ENCODE peak calls at places on chromosomes 3 and 15, in ten cellular contexts. T is cardiac fibroblast, H is GM10248, K is natural killer cell, P is A549, E is RWPE1, G is brain microvascular endothelial cell, S is tibial nerve, Q is AG04450, A is testis. M is an unnamed sample.

GRCh38 chr3:128867200-128868125 is 12.0 kb upstream of the ACAD9 start:
- DNase-seq in S (no peak), K (no peak), E (no peak), H (no peak), P (no peak), Q (no peak), T (no peak), G (no peak), A (no peak), M (peak)

GRCh38 chr3:73604491-73604890 is 20.2 kb downstream of the PDZRN3 start:
- DNase-seq in S (no peak), K (no peak), G (no peak), T (peak), E (no peak), P (no peak), Q (no peak), A (no peak), H (no peak), M (no peak)

GRCh38 chr3:115624029-115624645 is 827 bp downstream of the GAP43 start:
- DNase-seq in S (no peak), Q (no peak), P (no peak), T (no peak), K (no peak), H (no peak), G (no peak), A (no peak), E (no peak), M (no peak)

GRCh38 chr15:93043621-93044300 is 45.2 kb downstream of the RGMA start:
- DNase-seq in S (no peak), P (no peak), K (no peak), Q (no peak), G (no peak), E (no peak), H (no peak), A (no peak), T (no peak), M (peak)

GRCh38 chr3:128863560-128863959 is 15.9 kb upstream of the ACAD9 start:
- DNase-seq in E (no peak), A (peak), H (peak), P (no peak), S (no peak), T (no peak), K (no peak), Q (no peak), G (no peak), M (peak)

GRCh38 chr3:197302696-197303341 is 4.4 kb upstream of the DLG1 start:
- DNase-seq in K (no peak), Q (no peak), T (peak), E (no peak), G (peak), P (no peak), S (no peak), A (no peak), H (no peak), M (peak)

GRCh38 chr3:24646790-24647189 is 152.1 kb upstream of the THRB start:
- DNase-seq in H (no peak), P (no peak), K (no peak), A (no peak), G (no peak), S (no peak), T (no peak), E (no peak), Q (no peak), M (no peak)

GRCh38 chr3:73552700-73553099 is 72.0 kb downstream of the PDZRN3 start:
- DNase-seq in G (peak), H (no peak), A (no peak), Q (peak), E (no peak), T (no peak), P (no peak), S (no peak), K (no peak), M (no peak)

GRCh38 chr3:14418670-14419250 is 16.4 kb downstream of the SLC6A6 start:
- DNase-seq in E (no peak), Q (no peak), S (no peak), A (no peak), G (no peak), T (no peak), P (no peak), H (no peak), K (no peak), M (peak)

GRCh38 chr3:25663324-25664065 is 1.2 kb downstream of the TOP2B start:
- DNase-seq in G (no peak), H (peak), K (no peak), Q (no peak), T (no peak), A (peak), S (no peak), P (peak), E (no peak), M (peak)

GRCh38 chr15:37933685-37934084 is 755 bp upstream of the TMCO5A start:
- DNase-seq in S (no peak), H (no peak), E (no peak), A (no peak), P (no peak), T (peak), K (no peak), Q (peak), G (peak), M (no peak)

GRCh38 chr15:48414015-48414414 is 82.8 kb downstream of the DUT start:
- DNase-seq in P (no peak), S (no peak), T (peak), K (no peak), E (no peak), H (no peak), Q (no peak), A (no peak), G (no peak), M (no peak)

GRCh38 chr3:99753268-99753975 is 64.2 kb upstream of the CMSS1 start:
- DNase-seq in P (peak), T (peak), K (no peak), E (peak), G (peak), H (peak), Q (peak), S (no peak), A (peak), M (peak)

GRCh38 chr15:100266166-100266565 is 75.6 kb downstream of the ADAMTS17 start:
- DNase-seq in S (no peak), K (no peak), E (no peak), H (no peak), A (no peak), Q (no peak), G (no peak), P (no peak), T (no peak), M (no peak)

GRCh38 chr3:29381595-29381994 is 100.7 kb downstream of the RBMS3 start:
- DNase-seq in S (no peak), P (no peak), A (no peak), H (no peak), K (no peak), Q (no peak), E (no peak), G (peak), T (peak), M (no peak)

GRCh38 chr3:141430326-141430725 is 56.5 kb upstream of the RASA2 start:
- DNase-seq in Q (no peak), K (no peak), H (no peak), T (no peak), E (no peak), A (no peak), S (no peak), P (no peak), G (no peak), M (no peak)

GRCh38 chr3:99128740-99129505 is 227.4 kb upstream of the DCBLD2 start:
- DNase-seq in S (no peak), K (no peak), G (peak), T (peak), E (peak), P (no peak), A (no peak), Q (peak), H (no peak), M (no peak)

GRCh38 chr3:124288996-124289395 is 297.1 kb upstream of the ROPN1 start:
- DNase-seq in Q (no peak), H (no peak), E (no peak), K (no peak), A (no peak), P (no peak), S (no peak), T (no peak), G (no peak), M (no peak)

GRCh38 chr3:142929109-142929508 is 34.4 kb downstream of the PAQR9 start:
- DNase-seq in G (peak), E (peak), P (peak), T (peak), H (peak), A (peak), K (no peak), S (no peak), Q (no peak), M (peak)

GRCh38 chr15:45630958-45631691 is 3.7 kb upstream of the SQOR start:
- DNase-seq in G (peak), A (no peak), P (no peak), H (no peak), S (no peak), T (peak), K (no peak), Q (peak), E (peak), M (no peak)

GRCh38 chr3:184562875-184563568 is 1.4 kb downstream of the EPHB3 start:
- DNase-seq in S (no peak), P (no peak), A (peak), T (no peak), H (no peak), G (no peak), E (no peak), Q (no peak), K (no peak), M (no peak)

GRCh38 chr3:40120067-40120692 is 189.3 kb upstream of the EIF1B start:
- DNase-seq in T (no peak), A (no peak), E (no peak), Q (no peak), K (no peak), H (no peak), P (no peak), G (no peak), S (no peak), M (no peak)

GRCh38 chr3:129467934-129468333 is 27.9 kb downstream of the IFT122 start:
- DNase-seq in T (no peak), Q (no peak), K (no peak), A (no peak), G (no peak), P (no peak), H (no peak), S (no peak), E (no peak), M (no peak)

GRCh38 chr3:69250014-69250413 is 127.6 kb upstream of the LMOD3 start:
- DNase-seq in K (no peak), E (no peak), G (no peak), S (no peak), A (no peak), P (no peak), T (peak), Q (no peak), H (no peak), M (peak)

GRCh38 chr3:196643201-196643749 is 3.8 kb downstream of the NRROS start:
- DNase-seq in E (no peak), T (no peak), A (peak), S (no peak), H (peak), Q (no peak), P (no peak), G (no peak), K (peak), M (peak)

GRCh38 chr15:34855397-34855796 is 60.0 kb upstream of the ACTC1 start:
- DNase-seq in H (no peak), S (no peak), T (peak), K (no peak), Q (peak), G (no peak), P (no peak), A (no peak), E (peak), M (no peak)

GRCh38 chr3:40504636-40505430 is 1.0 kb upstream of the ZNF620 start:
- DNase-seq in T (peak), A (no peak), K (no peak), G (peak), Q (peak), H (no peak), P (no peak), E (peak), S (no peak), M (no peak)

GRCh38 chr15:93028632-93029612 is 60.1 kb downstream of the RGMA start:
- DNase-seq in H (peak), K (no peak), G (peak), S (peak), Q (peak), T (peak), A (peak), P (no peak), E (peak), M (peak)

GRCh38 chr3:42032693-42033349 is 58.3 kb upstream of the TRAK1 start:
- DNase-seq in E (no peak), T (peak), K (no peak), Q (peak), H (no peak), G (peak), P (no peak), A (peak), S (peak), M (peak)

GRCh38 chr3:119279101-119279554 is 15.1 kb upstream of the ARHGAP31 start:
- DNase-seq in P (no peak), T (peak), S (no peak), Q (no peak), E (no peak), H (no peak), K (no peak), A (no peak), G (no peak), M (no peak)

GRCh38 chr3:124768812-124769211 is 38.6 kb downstream of the UMPS start:
- DNase-seq in K (no peak), S (no peak), Q (no peak), H (peak), P (peak), A (no peak), E (peak), G (no peak), T (no peak), M (peak)

GRCh38 chr3:196140224-196140623 is 58.3 kb upstream of the TFRC start:
- DNase-seq in T (no peak), H (peak), A (no peak), G (no peak), P (no peak), K (no peak), E (no peak), S (no peak), Q (no peak), M (peak)

GRCh38 chr3:178671261-178672191 is 135.3 kb downstream of the KCNMB2 start:
- DNase-seq in Q (no peak), S (no peak), P (no peak), E (peak), K (no peak), A (no peak), T (peak), H (no peak), G (peak), M (no peak)

GRCh38 chr3:125168711-125169410 is 43.7 kb downstream of the SLC12A8 start:
- DNase-seq in E (no peak), Q (no peak), T (no peak), H (no peak), S (no peak), G (no peak), K (no peak), A (peak), P (no peak), M (no peak)

GRCh38 chr15:59153466-59153865 is 48.5 kb downstream of the CCNB2 start:
- DNase-seq in P (no peak), S (no peak), T (no peak), K (no peak), Q (no peak), H (no peak), A (no peak), G (no peak), E (no peak), M (no peak)

GRCh38 chr15:29538110-29538509 is 268.5 kb upstream of the NSMCE3 start:
- DNase-seq in K (no peak), G (no peak), T (no peak), P (no peak), E (no peak), A (no peak), S (no peak), H (no peak), Q (no peak), M (no peak)

GRCh38 chr3:107687182-107687581 is 164.4 kb downstream of the BBX start:
- DNase-seq in S (no peak), G (no peak), A (no peak), Q (no peak), P (no peak), K (no peak), H (no peak), T (no peak), E (no peak), M (no peak)

GRCh38 chr15:29433507-29433906 is 163.9 kb upstream of the NSMCE3 start:
- DNase-seq in P (no peak), T (no peak), Q (no peak), A (no peak), G (no peak), H (no peak), S (no peak), K (no peak), E (no peak), M (no peak)

GRCh38 chr3:182713743-182714517 is 79.4 kb upstream of the ATP11B start:
- DNase-seq in P (peak), A (no peak), E (peak), G (peak), S (no peak), Q (peak), H (peak), T (peak), K (no peak), M (peak)

GRCh38 chr3:170488802-170489201 is 70.1 kb downstream of the CLDN11 start:
- DNase-seq in S (no peak), T (peak), H (no peak), E (peak), K (no peak), Q (peak), A (no peak), G (peak), P (no peak), M (no peak)
- TF ChIP-seq CTCF in S (no peak), T (peak), H (no peak), E (no peak), K (no peak), Q (peak), A (no peak), G (no peak), P (no peak), M (no peak)

GRCh38 chr3:11095932-11096265 is 58.4 kb upstream of the HRH1 start:
- DNase-seq in A (no peak), P (no peak), H (no peak), T (peak), Q (no peak), G (peak), E (no peak), K (no peak), S (no peak), M (peak)
- TF ChIP-seq CTCF in A (no peak), P (peak), H (no peak), T (peak), Q (peak), G (peak), E (no peak), K (no peak), S (no peak), M (peak)

DNA sequence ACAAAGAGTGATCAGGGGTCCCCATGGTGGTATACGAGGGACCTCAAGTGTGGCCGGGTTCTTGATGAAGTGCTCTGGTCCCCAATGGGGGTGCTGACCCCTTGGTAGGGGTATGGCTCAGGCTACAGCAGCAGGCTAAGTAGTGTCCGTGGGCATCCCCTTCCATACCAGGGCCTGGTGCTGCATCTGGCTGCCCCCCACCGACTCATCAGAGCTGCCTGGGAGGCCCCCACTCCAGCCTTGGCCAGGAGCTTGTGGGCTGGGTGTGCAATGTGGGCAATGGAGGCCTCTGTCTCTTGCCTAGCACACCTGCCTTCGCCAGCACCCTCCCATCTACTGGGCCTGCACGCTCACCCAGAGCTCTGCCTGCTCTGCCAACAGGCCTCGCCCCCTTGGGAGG is 59.0 kb upstream of the SEC13 start:
- DNase-seq in T (no peak), Q (no peak), A (no peak), K (no peak), G (no peak), P (no peak), H (no peak), S (no peak), E (no peak), M (no peak)
- TF ChIP-seq CTCF in T (no peak), Q (no peak), A (no peak), K (no peak), G (no peak), P (no peak), H (no peak), S (no peak), E (no peak), M (no peak)

DNA sequence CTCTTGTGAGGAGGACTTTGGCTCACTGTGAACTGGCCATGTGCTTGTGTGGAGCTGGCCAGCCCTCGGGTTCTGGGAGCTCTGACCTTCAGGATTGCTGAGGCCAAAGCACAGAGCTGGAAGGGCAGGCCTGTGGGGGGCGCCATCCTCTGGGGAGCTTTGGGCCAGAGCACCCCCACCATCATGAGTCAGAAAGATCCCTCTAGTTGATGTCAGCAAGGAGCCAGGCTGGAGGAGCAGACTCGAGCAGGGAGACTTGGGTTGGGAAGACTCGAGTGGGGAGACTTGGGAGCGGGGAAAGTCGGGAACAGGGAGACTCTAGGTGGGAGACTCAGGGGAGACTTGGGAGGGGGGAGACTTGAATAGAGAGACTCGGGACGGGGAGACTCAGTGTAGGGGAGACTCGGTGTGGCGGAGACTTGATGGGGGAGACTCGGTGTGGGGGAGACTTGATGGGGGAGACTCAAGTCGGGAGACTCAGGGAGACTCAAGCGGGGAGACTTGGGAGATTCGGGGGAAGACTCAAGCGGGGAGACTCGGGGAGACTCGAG is 37.7 kb upstream of the PLXNA1 start:
- DNase-seq in E (no peak), Q (no peak), G (no peak), T (no peak), K (no peak), A (no peak), P (no peak), S (no peak), H (no peak), M (no peak)
- TF ChIP-seq CTCF in E (no peak), Q (no peak), G (peak), T (no peak), K (no peak), A (no peak), P (no peak), S (no peak), H (no peak), M (peak)

DNA sequence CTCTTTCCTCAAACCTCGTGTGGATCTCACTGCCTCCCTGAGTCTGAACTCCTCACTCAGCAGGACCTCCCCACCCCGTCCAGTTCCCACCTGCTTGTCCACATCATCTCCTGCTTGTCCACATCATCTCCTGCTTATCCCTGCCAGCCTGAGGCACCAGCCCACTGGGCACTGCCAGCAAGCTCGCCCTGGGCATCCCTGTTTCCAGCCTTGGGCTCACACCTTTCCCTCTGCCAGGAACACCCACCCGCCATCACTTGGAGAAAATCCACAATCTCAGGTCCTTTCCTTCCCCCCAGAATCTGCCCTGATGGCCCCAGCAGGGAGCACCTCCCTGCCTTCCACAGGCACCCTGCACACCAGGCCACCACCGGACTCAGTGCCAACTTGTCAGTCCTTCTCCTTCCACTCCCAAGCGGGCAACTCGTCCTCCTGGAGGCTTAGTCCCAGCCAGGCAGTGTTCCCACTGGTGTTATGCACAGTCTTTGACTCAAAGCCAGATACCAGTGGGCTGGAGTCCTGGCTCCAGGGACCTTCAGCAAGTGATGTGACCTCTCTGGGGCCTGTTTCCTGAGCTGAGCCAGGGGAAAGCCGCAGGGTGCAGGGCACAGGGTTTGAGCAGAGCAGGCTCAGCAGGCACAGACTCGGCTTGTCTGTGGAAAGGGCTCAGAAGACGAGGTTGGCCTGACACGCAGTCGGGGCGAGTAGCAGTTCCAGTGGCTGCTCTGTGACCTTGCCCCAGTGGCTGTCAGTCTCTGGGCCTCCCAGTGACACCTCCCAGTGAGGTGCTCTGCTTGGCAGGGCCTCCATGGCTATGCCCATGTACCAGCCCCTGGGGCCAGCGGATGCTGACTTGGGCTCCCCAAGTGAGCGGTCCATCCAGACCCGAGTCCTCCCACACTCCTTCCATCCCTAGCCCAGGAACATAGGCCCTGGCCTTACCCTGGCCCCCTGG is 9.5 kb upstream of the MESP2 start:
- DNase-seq in T (no peak), K (no peak), E (no peak), G (no peak), A (no peak), H (no peak), S (no peak), P (no peak), Q (no peak), M (no peak)
- TF ChIP-seq CTCF in T (no peak), K (no peak), E (no peak), G (no peak), A (no peak), H (no peak), S (no peak), P (no peak), Q (no peak), M (no peak)